ENCODE peak calls at places on chromosomes 6 and 20, in five cellular contexts. Z is left ventricle myocardium inferior, T is sigmoid colon, P is ovary, A is caudate nucleus. R is an unnamed sample.

GRCh38 chr20:34585019-34585418 is 26.5 kb downstream of the MAP1LC3A start:
- DNase-seq in Z (no peak), T (no peak), P (no peak), A (no peak), R (no peak)

GRCh38 chr20:60482201-60482600 is 524.0 kb downstream of the CDH26 start:
- DNase-seq in Z (no peak), T (no peak), P (no peak), A (no peak), R (no peak)

GRCh38 chr20:10658876-10659632 is 14.7 kb downstream of the JAG1 start:
- DNase-seq in Z (no peak), T (no peak), P (no peak), A (no peak), R (no peak)

GRCh38 chr20:44959082-44959895 is 908 bp downstream of the TOMM34 start:
- DNase-seq in Z (no peak), T (no peak), P (peak), A (no peak), R (peak)

GRCh38 chr6:37794825-37795224 is 24.7 kb upstream of the ZFAND3 start:
- DNase-seq in Z (no peak), T (no peak), P (no peak), A (no peak), R (no peak)

GRCh38 chr20:35275741-35276251 is 2.1 kb downstream of the MMP24OS start:
- DNase-seq in Z (no peak), T (no peak), P (no peak), A (no peak), R (no peak)

GRCh38 chr6:75449625-75450206 is 43.9 kb downstream of the FILIP1 start:
- DNase-seq in Z (no peak), T (no peak), P (no peak), A (no peak), R (no peak)

GRCh38 chr6:106622412-106622811 is 6.9 kb downstream of the RTN4IP1 start:
- DNase-seq in Z (no peak), T (no peak), P (no peak), A (no peak), R (no peak)

GRCh38 chr6:163823577-163823976 is 409.1 kb downstream of the QKI start:
- DNase-seq in Z (no peak), T (no peak), P (no peak), A (no peak), R (no peak)

GRCh38 chr6:144349690-144350132 is 64.6 kb downstream of the UTRN start:
- DNase-seq in Z (no peak), T (no peak), P (no peak), A (no peak), R (no peak)

GRCh38 chr6:106885659-106886058 is 88.9 kb downstream of the CD24 start:
- DNase-seq in Z (no peak), T (no peak), P (no peak), A (no peak), R (no peak)

GRCh38 chr6:104325341-104326172 is 534.2 kb downstream of the HACE1 start:
- DNase-seq in Z (no peak), T (no peak), P (no peak), A (no peak), R (no peak)

GRCh38 chr6:8057263-8057662 is 6.9 kb downstream of the BLOC1S5 start:
- DNase-seq in Z (no peak), T (no peak), P (no peak), A (no peak), R (no peak)

GRCh38 chr6:101085327-101085726 is 204.2 kb upstream of the ASCC3 start:
- DNase-seq in Z (no peak), T (no peak), P (no peak), A (no peak), R (no peak)

GRCh38 chr20:64109390-64109747 is 2.0 kb upstream of the NPBWR2 start:
- DNase-seq in Z (peak), T (peak), P (no peak), A (no peak), R (no peak)

GRCh38 chr20:35002426-35003210 is 47.0 kb downstream of the MYH7B start:
- DNase-seq in Z (peak), T (peak), P (no peak), A (no peak), R (no peak)

GRCh38 chr6:13437597-13437996 is 49.8 kb downstream of the GFOD1 start:
- DNase-seq in Z (no peak), T (no peak), P (no peak), A (no peak), R (no peak)

GRCh38 chr20:2000286-2000685 is 6.4 kb upstream of the PDYN start:
- DNase-seq in Z (no peak), T (no peak), P (no peak), A (no peak), R (no peak)

GRCh38 chr20:4782373-4782772 is 60.7 kb downstream of the PRND start:
- DNase-seq in Z (no peak), T (no peak), P (no peak), A (no peak), R (no peak)

GRCh38 chr6:159788757-159789376 is 535 bp downstream of the TCP1 start:
- DNase-seq in Z (peak), T (peak), P (peak), A (no peak), R (no peak)

GRCh38 chr6:168721571-168721970 is 280.6 kb downstream of the SMOC2 start:
- DNase-seq in Z (no peak), T (no peak), P (no peak), A (no peak), R (no peak)

GRCh38 chr6:53487080-53487479 is 57.8 kb downstream of the GCLC start:
- DNase-seq in Z (no peak), T (no peak), P (no peak), A (no peak), R (no peak)

GRCh38 chr6:101779051-101779844 is 385.7 kb downstream of the GRIK2 start:
- DNase-seq in Z (no peak), T (no peak), P (no peak), A (no peak), R (no peak)

GRCh38 chr6:111823831-111824607 is 49.2 kb downstream of the FYN start:
- DNase-seq in Z (no peak), T (no peak), P (no peak), A (no peak), R (no peak)

GRCh38 chr20:699342-699741 is 23.7 kb upstream of the SCRT2 start:
- DNase-seq in Z (no peak), T (no peak), P (no peak), A (no peak), R (no peak)

GRCh38 chr6:163226836-163227485 is 187.6 kb upstream of the QKI start:
- DNase-seq in Z (no peak), T (no peak), P (no peak), A (no peak), R (no peak)

GRCh38 chr20:3115190-3116107 is 30.9 kb upstream of the AVP start:
- DNase-seq in Z (no peak), T (no peak), P (no peak), A (no peak), R (peak)

GRCh38 chr20:63230800-63231268 is 4.9 kb upstream of the BIRC7 start:
- DNase-seq in Z (peak), T (peak), P (peak), A (no peak), R (no peak)

GRCh38 chr20:10647471-10647870 is 26.3 kb downstream of the JAG1 start:
- DNase-seq in Z (no peak), T (no peak), P (no peak), A (no peak), R (no peak)

GRCh38 chr6:79602859-79603258 is 28.3 kb upstream of the SH3BGRL2 start:
- DNase-seq in Z (no peak), T (no peak), P (no peak), A (no peak), R (no peak)

GRCh38 chr6:42428326-42429041 is 23.2 kb downstream of the TRERF1 start:
- DNase-seq in Z (peak), T (no peak), P (no peak), A (no peak), R (peak)

GRCh38 chr6:30067460-30068139 is 602 bp downstream of the PPP1R11 start:
- DNase-seq in Z (no peak), T (no peak), P (peak), A (no peak), R (no peak)

GRCh38 chr20:60037120-60037499 is 78.9 kb downstream of the CDH26 start:
- DNase-seq in Z (no peak), T (no peak), P (no peak), A (no peak), R (no peak)

GRCh38 chr6:1770435-1770843 is 160.7 kb downstream of the FOXC1 start:
- DNase-seq in Z (no peak), T (no peak), P (no peak), A (no peak), R (no peak)

GRCh38 chr6:13971303-13971702 is 46.6 kb downstream of the RNF182 start:
- DNase-seq in Z (no peak), T (no peak), P (no peak), A (no peak), R (no peak)

GRCh38 chr20:17427646-17428045 is 103.5 kb downstream of the BFSP1 start:
- DNase-seq in Z (no peak), T (no peak), P (no peak), A (no peak), R (no peak)

GRCh38 chr20:56552911-56553629 is 20.0 kb downstream of the FAM209B start:
- DNase-seq in Z (no peak), T (no peak), P (no peak), A (no peak), R (no peak)

GRCh38 chr6:79466222-79466834 is 70.9 kb downstream of the LCA5 start:
- DNase-seq in Z (no peak), T (no peak), P (no peak), A (no peak), R (no peak)

GRCh38 chr6:157012355-157012754 is 235.2 kb downstream of the ARID1B start:
- DNase-seq in Z (no peak), T (no peak), P (no peak), A (no peak), R (no peak)

GRCh38 chr6:140043762-140044378 is 669.4 kb upstream of the CITED2 start:
- DNase-seq in Z (no peak), T (no peak), P (no peak), A (no peak), R (no peak)

GRCh38 chr6:140043357-140043756 is 668.9 kb upstream of the CITED2 start:
- DNase-seq in Z (no peak), T (no peak), P (no peak), A (no peak), R (no peak)

GRCh38 chr6:140040391-140040790 is 665.9 kb upstream of the CITED2 start:
- DNase-seq in Z (no peak), T (no peak), P (no peak), A (no peak), R (no peak)

GRCh38 chr6:140041056-140041455 is 666.6 kb upstream of the CITED2 start:
- DNase-seq in Z (no peak), T (no peak), P (no peak), A (no peak), R (no peak)

DNA sequence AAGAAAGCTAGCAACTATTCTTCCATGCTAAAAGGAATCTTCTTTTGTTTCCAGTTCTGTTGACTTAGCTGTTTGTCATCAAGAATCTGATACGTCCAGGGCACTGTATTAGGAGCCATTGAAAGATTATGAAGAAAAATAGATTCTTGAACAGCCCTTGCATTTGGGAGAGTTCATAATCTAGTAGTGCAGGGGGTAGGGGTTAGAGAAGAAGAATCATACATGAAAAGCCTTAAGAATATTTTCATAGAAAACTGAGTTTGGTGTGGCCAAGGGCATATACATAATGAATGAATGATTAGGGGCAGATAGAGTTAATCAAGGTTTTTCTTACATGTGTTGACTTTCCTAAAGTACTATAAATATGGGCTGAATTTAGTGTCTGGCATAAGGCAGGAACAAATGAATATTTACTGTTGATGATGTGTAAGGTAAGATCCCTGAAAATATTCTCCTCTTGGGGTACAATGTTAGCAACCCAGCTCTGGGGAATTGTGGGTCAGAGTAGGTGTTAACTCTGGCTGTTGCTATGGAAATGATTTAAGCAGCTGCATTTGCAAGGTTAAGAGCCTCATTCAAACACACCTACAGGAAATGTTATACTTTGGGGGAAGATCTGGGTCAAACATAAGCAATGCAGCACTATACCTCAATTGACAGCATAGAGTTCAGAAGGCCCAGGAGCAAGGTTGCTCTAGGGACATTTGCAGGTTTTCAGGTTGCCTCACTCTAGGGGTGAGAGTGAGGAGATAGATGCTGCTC is 667.3 kb upstream of the CITED2 start:
- DNase-seq in Z (no peak), T (no peak), P (no peak), A (no peak), R (no peak)
- H3K27ac ChIP-seq in Z (no peak), T (no peak), P (no peak), A (no peak), R (no peak)

GRCh38 chr20:9031951-9032350 is 36.9 kb upstream of the PLCB4 start:
- DNase-seq in Z (no peak), T (no peak), P (no peak), A (no peak), R (no peak)
- H3K27ac ChIP-seq in Z (no peak), T (no peak), P (no peak), A (no peak), R (no peak)

GRCh38 chr6:82908661-82909060 is 157.0 kb downstream of the UBE3D start:
- DNase-seq in Z (no peak), T (no peak), P (no peak), A (no peak), R (no peak)

GRCh38 chr6:82906951-82907350 is 158.7 kb downstream of the UBE3D start:
- DNase-seq in Z (no peak), T (no peak), P (no peak), A (no peak), R (no peak)

GRCh38 chr6:82910818-82911217 is 154.8 kb downstream of the UBE3D start:
- DNase-seq in Z (no peak), T (no peak), P (no peak), A (no peak), R (no peak)

GRCh38 chr6:82909551-82909950 is 156.1 kb downstream of the UBE3D start:
- DNase-seq in Z (no peak), T (no peak), P (no peak), A (no peak), R (no peak)

DNA sequence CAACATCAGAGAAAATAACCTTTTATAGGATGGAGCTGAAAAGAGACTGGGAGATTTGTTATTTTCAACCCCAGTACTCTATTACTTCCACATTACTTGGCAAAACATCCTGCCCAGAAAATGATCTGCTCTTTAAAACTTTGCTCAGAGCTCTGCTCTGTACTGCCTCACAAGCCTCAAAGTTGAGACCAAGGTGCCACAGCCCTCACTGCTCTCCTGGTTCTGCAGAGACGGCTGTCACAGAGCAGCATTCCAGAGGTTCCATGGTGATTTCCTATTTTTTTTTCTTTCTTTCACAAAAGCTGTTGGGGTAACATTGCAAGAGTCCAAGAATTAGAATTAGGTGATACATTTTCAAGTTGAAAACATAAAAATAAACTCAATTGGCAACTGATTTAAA is 155.2 kb downstream of the UBE3D start:
- DNase-seq in Z (no peak), T (no peak), P (no peak), A (no peak), R (no peak)
- H3K27ac ChIP-seq in Z (no peak), T (no peak), P (no peak), A (peak), R (no peak)

GRCh38 chr20:33120934-33121333 is 41.5 kb downstream of the BPIFB4 start:
- DNase-seq in Z (no peak), T (no peak), P (no peak), A (no peak), R (no peak)

GRCh38 chr20:33125983-33126382 is 42.0 kb upstream of the BPIFA2 start:
- DNase-seq in Z (no peak), T (no peak), P (no peak), A (no peak), R (no peak)

GRCh38 chr20:33124261-33124660 is 43.7 kb upstream of the BPIFA2 start:
- DNase-seq in Z (no peak), T (no peak), P (no peak), A (no peak), R (no peak)

GRCh38 chr20:33124994-33125393 is 43.0 kb upstream of the BPIFA2 start:
- DNase-seq in Z (peak), T (no peak), P (no peak), A (no peak), R (no peak)

GRCh38 chr20:33119725-33120720 is 40.6 kb downstream of the BPIFB4 start:
- DNase-seq in Z (no peak), T (no peak), P (no peak), A (no peak), R (no peak)
- H3K27ac ChIP-seq in Z (no peak), T (no peak), P (no peak), A (no peak), R (no peak)

GRCh38 chr6:17093692-17094091 is 8.2 kb upstream of the STMND1 start:
- DNase-seq in Z (no peak), T (no peak), P (no peak), A (no peak), R (no peak)

GRCh38 chr6:17098538-17098937 is 3.3 kb upstream of the STMND1 start:
- DNase-seq in Z (no peak), T (no peak), P (no peak), A (no peak), R (no peak)

GRCh38 chr6:17096657-17097056 is 5.2 kb upstream of the STMND1 start:
- DNase-seq in Z (no peak), T (no peak), P (no peak), A (no peak), R (no peak)

GRCh38 chr6:17098007-17098406 is 3.8 kb upstream of the STMND1 start:
- DNase-seq in Z (no peak), T (no peak), P (no peak), A (no peak), R (no peak)

DNA sequence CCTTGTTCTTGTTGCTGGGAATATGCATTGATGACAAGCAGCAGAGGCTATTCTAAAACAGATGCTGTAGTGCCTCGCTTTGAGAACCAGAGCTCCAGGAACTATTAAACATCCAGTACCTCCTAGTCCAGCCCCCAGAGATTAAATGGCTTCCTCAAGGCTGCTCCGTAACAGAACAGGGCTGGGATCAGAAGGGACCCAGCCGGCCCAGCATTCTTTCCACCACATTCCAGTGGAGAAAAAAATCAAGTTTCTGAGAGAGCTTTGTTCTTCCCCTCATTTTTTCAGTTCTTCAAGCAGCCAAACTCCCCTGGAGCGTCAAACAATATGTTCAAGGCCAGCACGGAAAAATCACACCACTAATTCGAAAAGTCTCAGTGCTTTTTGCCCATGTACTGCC is 5.8 kb upstream of the STMND1 start:
- DNase-seq in Z (no peak), T (no peak), P (no peak), A (no peak), R (no peak)
- H3K27ac ChIP-seq in Z (no peak), T (peak), P (no peak), A (peak), R (no peak)

DNA sequence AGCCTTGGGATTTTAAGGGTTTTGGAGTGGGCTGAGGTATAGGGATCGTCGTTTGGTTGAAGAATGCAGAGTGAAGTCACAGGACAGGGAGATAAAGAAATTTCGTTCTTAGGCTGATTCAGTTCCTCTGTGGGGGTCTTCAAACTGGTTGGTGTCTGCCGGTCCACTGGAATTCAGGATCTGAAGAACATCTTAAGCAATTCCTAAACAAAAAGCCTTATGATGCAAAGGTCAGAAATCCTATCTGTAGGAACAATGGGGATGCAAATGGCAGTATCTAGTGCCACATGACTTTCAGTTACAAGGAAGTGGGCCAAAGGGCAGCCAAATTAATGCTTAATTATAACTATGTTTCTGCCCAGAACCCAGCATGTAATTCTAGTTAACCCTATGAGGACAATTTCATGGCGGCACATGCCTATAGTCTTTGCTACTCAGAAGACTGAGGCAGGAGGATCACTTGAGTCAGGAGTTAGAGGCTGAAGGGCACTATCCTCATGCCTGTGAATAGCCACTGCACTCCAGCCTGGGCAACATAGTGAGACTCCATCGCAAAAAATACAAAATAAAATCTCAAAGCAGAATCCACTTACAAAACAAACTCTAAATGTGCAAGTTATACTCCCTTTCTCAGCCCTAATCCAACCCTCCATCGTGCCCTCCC is 4.6 kb upstream of the SLC2A10 start:
- DNase-seq in Z (no peak), T (no peak), P (no peak), A (no peak), R (no peak)
- H3K27ac ChIP-seq in Z (no peak), T (no peak), P (no peak), A (no peak), R (no peak)

GRCh38 chr6:20812776-20813175 is 278.5 kb downstream of the CDKAL1 start:
- DNase-seq in Z (no peak), T (no peak), P (no peak), A (no peak), R (no peak)
- H3K27ac ChIP-seq in Z (no peak), T (no peak), P (no peak), A (no peak), R (no peak)

R was measured in CD4-positive, alpha-beta memory T cell.